ENCODE peak calls at places on chromosomes 13 and 19, in nine cellular contexts. F is stimulated activated CD4-positive, alpha-beta T cell treated with anti-CD3 and anti-CD28 coated beads, TNF-alpha, amount 100 ng/mL, for 1 hour; K is T-helper 1 cell; T is AG10803; E is NCI-H2081; S is cerebellar cortex; U is CD8-positive, alpha-beta memory T cell; V is activated T-helper 2 cell treated with anti-CD3 and anti-CD28 coated beads, Interferon-gamma antibody, Interleukin-2, Interleukin-4, amounts not matched to agents 10 μg/mL and 5 μg/mL and 100 μg/mL, durations not matched to agents 14 hours and 24 hours and 36 hours; N is A172. C is an unnamed sample.

GRCh38 chr13:103976371-103976770 is 910.2 kb upstream of the SLC10A2 start:
- DNase-seq in F (no peak), K (no peak), T (no peak), E (no peak), S (no peak), U (no peak), V (no peak), N (no peak), C (no peak)

GRCh38 chr19:53132231-53132991 is at the start of gene ZNF415:
- DNase-seq in F (no peak), K (no peak), T (peak; percentile 51), E (peak; percentile 41), S (peak; percentile 85), U (peak; percentile 20), V (peak; percentile 34), N (no peak), C (peak; percentile 23)

GRCh38 chr19:7965259-7965841 is 21.9 kb upstream of the TIMM44 start:
- DNase-seq in F (no peak), K (no peak), T (no peak), E (no peak), S (no peak), U (no peak), V (no peak), N (no peak), C (no peak)

GRCh38 chr19:51627491-51628138 is 2.6 kb downstream of the SIGLEC5 start:
- DNase-seq in F (no peak), K (no peak), T (no peak), E (no peak), S (no peak), U (no peak), V (no peak), N (no peak), C (no peak)

GRCh38 chr19:11279505-11280236 is 16.3 kb upstream of the TSPAN16 start:
- DNase-seq in F (no peak), K (peak; percentile 21), T (peak; percentile 16), E (no peak), S (no peak), U (peak; percentile 69), V (peak; percentile 74), N (no peak), C (peak; percentile 77)

GRCh38 chr13:98415326-98416070 is 161.4 kb downstream of the STK24 start:
- DNase-seq in F (no peak), K (no peak), T (no peak), E (no peak), S (no peak), U (no peak), V (no peak), N (no peak), C (no peak)

GRCh38 chr19:10214784-10215183 is 16.3 kb downstream of the S1PR2 start:
- DNase-seq in F (no peak), K (no peak), T (peak; percentile 76), E (no peak), S (no peak), U (no peak), V (no peak), N (no peak), C (no peak)

GRCh38 chr19:16970821-16971220 is 55.8 kb downstream of the CPAMD8 start:
- DNase-seq in F (no peak), K (no peak), T (no peak), E (no peak), S (no peak), U (no peak), V (no peak), N (no peak), C (no peak)

GRCh38 chr13:47519626-47520025 is 481.4 kb downstream of the SUCLA2 start:
- DNase-seq in F (no peak), K (no peak), T (peak; percentile 32), E (no peak), S (no peak), U (no peak), V (no peak), N (no peak), C (no peak)

GRCh38 chr19:28020631-28021315 is 1192.2 kb downstream of the UQCRFS1 start:
- DNase-seq in F (no peak), K (no peak), T (peak; percentile 5), E (no peak), S (no peak), U (no peak), V (no peak), N (no peak), C (no peak)

GRCh38 chr19:43642531-43642930 is 2.9 kb upstream of the CADM4 start:
- DNase-seq in F (no peak), K (no peak), T (no peak), E (no peak), S (no peak), U (no peak), V (no peak), N (no peak), C (no peak)

GRCh38 chr19:30406220-30406944 is 34.2 kb downstream of the ZNF536 start:
- DNase-seq in F (no peak), K (no peak), T (peak; percentile 61), E (no peak), S (no peak), U (no peak), V (no peak), N (no peak), C (no peak)

C was measured in naive thymus-derived CD8-positive, alpha-beta T cell.